ENCODE peak calls at places on chromosomes 6 and 20, in four cellular contexts. One of them, this sample, is unnamed. For H3K36me3, the result is how much of the 10 kb centered on the place peaks cover.

GRCh38 chr20:16548073-16548672 is 25.1 kb downstream of the KIF16B start:
- DNase-seq in HepG2: no peak
- DNase-seq in H1: no peak
- DNase-seq in GM12878: no peak
- DNase-seq in this sample: no peak

GRCh38 chr6:14743465-14744211 is 502.2 kb upstream of the JARID2 start:
- DNase-seq in GM12878: no peak
- DNase-seq in H1: no peak
- DNase-seq in HepG2: peak
- DNase-seq in this sample: no peak

GRCh38 chr6:130421567-130421966 is 55.8 kb downstream of the TMEM200A start:
- DNase-seq in H1: no peak
- DNase-seq in HepG2: no peak
- DNase-seq in GM12878: no peak
- DNase-seq in this sample: no peak

GRCh38 chr6:43887906-43888683 is 118.1 kb downstream of the VEGFA start:
- DNase-seq in GM12878: no peak
- DNase-seq in H1: no peak
- DNase-seq in HepG2: no peak
- DNase-seq in this sample: no peak

GRCh38 chr6:27873101-27874030 is 38.8 kb downstream of the OR2B2 start:
- DNase-seq in HepG2: no peak
- DNase-seq in GM12878: peak
- DNase-seq in H1: no peak
- DNase-seq in this sample: no peak

GRCh38 chr20:25178563-25179438 is 16.7 kb upstream of the ENTPD6 start:
- DNase-seq in H1: no peak
- DNase-seq in HepG2: peak
- DNase-seq in GM12878: no peak
- DNase-seq in this sample: no peak

GRCh38 chr6:116512709-116513108 is 1.3 kb downstream of the CALHM5 start:
- DNase-seq in H1: no peak
- DNase-seq in GM12878: no peak
- DNase-seq in HepG2: no peak
- DNase-seq in this sample: no peak

GRCh38 chr6:328924-329323 is 36.6 kb downstream of the DUSP22 start:
- DNase-seq in GM12878: no peak
- DNase-seq in HepG2: no peak
- DNase-seq in H1: no peak
- DNase-seq in this sample: no peak

GRCh38 chr6:71040043-71040442 is 83.2 kb upstream of the B3GAT2 start:
- DNase-seq in GM12878: no peak
- DNase-seq in HepG2: no peak
- DNase-seq in H1: no peak
- DNase-seq in this sample: no peak

GRCh38 chr20:23227274-23227673 is 123.3 kb upstream of the NXT1 start:
- DNase-seq in H1: no peak
- DNase-seq in HepG2: no peak
- DNase-seq in GM12878: no peak
- DNase-seq in this sample: no peak
- TF ChIP-seq ZNF274 in H1: no peak
- TF ChIP-seq ZNF274 in HepG2: no peak
- TF ChIP-seq ZNF274 in GM12878: no peak
- TF ChIP-seq ZNF274 in this sample: no peak

DNA sequence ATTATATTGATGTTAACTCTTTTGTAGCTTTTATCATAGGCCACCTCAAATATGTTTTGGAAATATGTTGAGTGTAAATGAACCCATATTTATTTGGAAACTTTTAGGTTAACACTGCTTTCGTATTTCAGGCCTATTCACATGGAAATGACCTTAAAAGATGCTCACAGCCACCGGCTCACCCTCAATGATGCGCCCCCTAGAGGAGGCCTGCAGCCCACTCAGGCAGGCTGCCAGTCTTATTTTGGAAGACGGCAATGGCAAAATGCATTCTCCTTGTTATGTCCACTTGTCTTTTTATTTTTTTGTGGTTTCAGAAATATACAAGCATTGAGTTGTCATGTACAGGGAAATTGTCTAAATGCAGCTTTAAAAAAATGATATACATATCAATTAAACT is 869.7 kb downstream of the PHF3 start:
- DNase-seq in HepG2: peak
- DNase-seq in GM12878: no peak
- DNase-seq in H1: no peak
- DNase-seq in this sample: peak
- TF ChIP-seq SUZ12 in HepG2: no peak
- TF ChIP-seq SUZ12 in GM12878: no peak
- TF ChIP-seq SUZ12 in H1: no peak
- TF ChIP-seq SUZ12 in this sample: no peak

GRCh38 chr6:33286946-33287914 is 1.8 kb downstream of the WDR46 start:
- DNase-seq in H1: no peak
- DNase-seq in HepG2: no peak
- DNase-seq in GM12878: no peak
- DNase-seq in this sample: no peak
- H3K36me3 ChIP-seq in H1: under half
- H3K36me3 ChIP-seq in HepG2: under half
- H3K36me3 ChIP-seq in GM12878: under half
- H3K36me3 ChIP-seq in this sample: half or more

GRCh38 chr6:37276916-37277509 is 19.1 kb upstream of the TMEM217 start:
- DNase-seq in H1: no peak
- DNase-seq in HepG2: no peak
- DNase-seq in GM12878: no peak
- DNase-seq in this sample: no peak

GRCh38 chr6:37272834-37273566 is 15.1 kb upstream of the TMEM217 start:
- DNase-seq in HepG2: no peak
- DNase-seq in H1: no peak
- DNase-seq in GM12878: no peak
- DNase-seq in this sample: no peak

GRCh38 chr6:37273697-37274096 is 15.8 kb upstream of the TMEM217 start:
- DNase-seq in H1: no peak
- DNase-seq in GM12878: no peak
- DNase-seq in HepG2: no peak
- DNase-seq in this sample: no peak

GRCh38 chr6:37279366-37280134 is 21.6 kb upstream of the TMEM217 start:
- DNase-seq in GM12878: no peak
- DNase-seq in H1: no peak
- DNase-seq in HepG2: no peak
- DNase-seq in this sample: no peak

DNA sequence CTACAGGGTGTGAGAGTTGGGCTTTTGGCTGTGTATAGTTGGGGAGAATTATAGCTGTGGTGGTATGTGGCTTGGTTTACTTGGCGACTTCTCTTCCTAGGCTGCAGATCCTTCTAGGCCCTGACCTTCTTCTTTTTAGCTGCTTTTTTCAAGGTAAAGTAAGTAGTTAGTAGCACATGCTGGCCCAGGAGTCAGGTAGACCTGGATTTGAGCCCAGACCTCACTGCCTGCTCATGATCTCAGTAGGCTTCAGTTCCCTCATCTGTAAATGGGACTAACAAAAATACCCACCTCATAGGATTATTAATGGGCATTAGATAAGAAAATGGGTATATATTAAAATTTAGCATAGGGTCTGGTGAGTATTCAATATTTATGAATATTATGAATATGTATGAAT is 17.4 kb upstream of the TMEM217 start:
- DNase-seq in HepG2: no peak
- DNase-seq in GM12878: no peak
- DNase-seq in H1: no peak
- DNase-seq in this sample: no peak
- TF ChIP-seq ZNF274 in HepG2: no peak
- TF ChIP-seq ZNF274 in GM12878: no peak
- TF ChIP-seq ZNF274 in H1: no peak
- TF ChIP-seq ZNF274 in this sample: no peak

DNA sequence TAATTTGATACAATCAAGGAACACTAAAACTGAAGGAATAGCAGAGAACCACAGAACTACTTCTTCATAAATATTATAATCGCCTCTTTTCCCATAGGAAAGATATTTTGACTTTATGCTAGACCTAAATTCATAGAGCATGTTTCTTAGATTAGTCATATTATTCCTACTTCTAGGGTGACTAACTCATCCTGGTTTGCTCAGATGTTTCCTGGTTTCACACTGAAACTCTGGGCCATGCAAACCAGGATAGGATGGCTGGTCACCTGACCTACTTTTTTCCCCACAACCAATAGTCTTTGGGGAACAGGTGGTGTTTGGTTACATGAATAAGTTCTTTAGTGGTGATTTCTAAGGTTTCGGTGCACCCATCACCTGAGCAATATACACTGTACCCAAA is 42.8 kb downstream of the MMS22L start:
- DNase-seq in GM12878: no peak
- DNase-seq in H1: no peak
- DNase-seq in HepG2: no peak
- DNase-seq in this sample: no peak
- TF ChIP-seq SUZ12 in GM12878: no peak
- TF ChIP-seq SUZ12 in H1: no peak
- TF ChIP-seq SUZ12 in HepG2: no peak
- TF ChIP-seq SUZ12 in this sample: no peak

DNA sequence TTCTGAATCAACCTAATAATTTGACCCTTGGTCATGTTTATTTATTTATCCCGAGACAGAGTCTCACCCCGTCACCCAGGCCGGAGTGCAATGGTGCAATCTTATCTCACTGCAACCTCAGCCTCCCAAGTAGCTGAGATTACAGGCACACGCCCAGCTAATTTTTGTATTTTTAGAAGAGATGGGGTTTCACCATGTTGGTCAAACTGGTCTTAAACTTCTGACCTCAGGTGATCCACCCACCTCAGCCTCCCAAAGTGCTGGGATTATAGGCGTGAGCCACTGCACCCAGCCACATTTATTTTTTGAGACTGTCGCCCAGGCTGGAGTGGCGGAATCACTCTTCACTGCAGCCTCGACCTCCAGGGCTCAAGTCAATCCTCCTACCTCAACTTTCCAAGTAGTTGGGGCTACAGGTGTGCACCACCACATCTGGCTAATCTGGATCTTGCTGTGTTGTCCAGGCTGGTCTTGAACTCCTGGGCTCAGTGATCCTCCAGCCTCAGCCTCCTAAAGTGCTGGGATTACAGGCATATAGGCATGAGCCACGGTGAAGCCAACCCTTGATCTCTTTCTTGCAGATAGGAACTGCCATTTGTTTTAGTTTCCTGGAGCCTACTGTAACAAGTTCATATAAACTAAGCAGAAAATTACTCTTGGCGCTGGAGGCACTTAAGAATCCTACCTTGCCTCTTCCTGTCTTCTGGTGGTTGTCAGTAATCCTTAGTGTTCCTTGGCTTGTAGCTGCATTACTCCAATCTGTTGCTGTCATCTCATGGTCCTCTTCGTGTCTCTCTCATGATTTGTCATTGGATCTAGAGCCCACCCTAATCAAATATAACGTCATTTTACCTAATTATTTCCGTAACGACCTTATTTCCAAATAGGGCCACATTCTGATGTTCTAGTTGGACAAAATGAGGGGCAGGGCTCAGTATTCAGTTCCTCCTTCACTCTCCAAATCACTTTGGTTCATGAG is 2.3 kb downstream of the RPS18 start:
- DNase-seq in GM12878: no peak
- DNase-seq in H1: no peak
- DNase-seq in HepG2: no peak
- DNase-seq in this sample: no peak
- H3K36me3 ChIP-seq in GM12878: under half
- H3K36me3 ChIP-seq in H1: under half
- H3K36me3 ChIP-seq in HepG2: under half
- H3K36me3 ChIP-seq in this sample: half or more

DNA sequence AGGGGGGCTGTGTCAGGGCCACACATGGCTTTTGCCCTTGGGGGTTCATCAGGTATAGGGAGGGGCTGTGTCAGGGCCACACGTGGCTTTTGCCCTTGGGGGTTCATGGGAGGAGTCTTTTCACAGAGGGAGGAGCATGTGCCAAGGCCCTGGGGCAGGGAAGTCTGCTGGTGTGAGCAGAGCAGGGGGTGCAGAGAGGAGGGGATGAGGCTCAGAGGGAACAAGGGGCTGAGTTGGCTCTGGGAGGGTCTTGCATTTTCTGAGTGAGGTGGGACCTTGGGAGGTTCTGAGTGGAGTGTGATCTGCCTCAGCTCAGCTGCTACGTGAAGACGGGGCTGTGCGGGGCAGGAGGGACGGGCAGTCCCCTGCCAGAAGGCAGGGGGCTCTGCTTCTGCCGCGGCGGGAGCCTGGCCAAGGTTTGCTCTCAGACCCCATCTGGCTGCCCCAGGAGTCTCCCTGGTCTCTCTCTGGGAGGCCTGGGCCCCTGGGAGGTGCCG is 6.0 kb upstream of the SOX18 start:
- DNase-seq in HepG2: no peak
- DNase-seq in GM12878: no peak
- DNase-seq in H1: no peak
- DNase-seq in this sample: no peak
- TF ChIP-seq ZNF274 in HepG2: no peak
- TF ChIP-seq ZNF274 in GM12878: no peak
- TF ChIP-seq ZNF274 in H1: no peak
- TF ChIP-seq ZNF274 in this sample: no peak

DNA sequence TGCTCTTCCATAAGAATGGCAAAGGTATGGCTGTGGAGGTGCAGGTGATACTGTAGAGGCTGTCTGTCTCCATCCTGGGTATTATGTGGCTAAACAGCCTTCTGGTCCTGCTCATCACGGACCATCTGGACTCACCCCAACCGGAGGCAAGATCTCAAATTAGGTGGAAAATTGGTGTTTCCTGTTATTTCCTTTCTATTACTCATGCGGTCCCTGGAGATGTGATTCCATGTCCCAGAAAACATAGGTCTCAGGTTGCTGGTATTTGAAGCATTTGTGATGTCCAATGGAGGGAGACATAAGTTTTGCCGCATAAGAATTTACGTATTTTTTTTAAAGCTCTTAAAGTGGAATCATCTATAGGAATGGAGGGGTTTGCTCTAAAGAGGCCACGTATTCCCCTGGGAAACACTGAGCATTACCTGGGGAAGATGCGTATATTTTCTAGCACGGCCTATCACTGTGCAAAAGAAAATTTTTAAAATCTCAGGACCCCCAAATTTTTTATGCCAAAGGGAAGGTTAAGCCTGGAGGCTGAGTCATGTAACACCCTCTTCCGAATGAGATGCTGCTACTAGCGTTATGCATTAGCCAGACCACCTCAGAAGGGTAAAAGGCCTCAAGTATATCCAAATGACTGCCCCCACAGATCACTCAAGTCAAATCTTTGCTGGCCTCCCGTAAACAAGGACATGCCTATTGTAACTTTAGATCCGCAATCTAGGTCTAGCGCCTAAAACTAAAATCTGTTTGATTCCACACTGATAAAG is 22.4 kb upstream of the PBOV1 start:
- DNase-seq in H1: no peak
- DNase-seq in GM12878: no peak
- DNase-seq in HepG2: no peak
- DNase-seq in this sample: no peak
- TF ChIP-seq SUZ12 in H1: no peak
- TF ChIP-seq SUZ12 in GM12878: no peak
- TF ChIP-seq SUZ12 in HepG2: no peak
- TF ChIP-seq SUZ12 in this sample: no peak